ENCODE peak calls at places on chromosomes 4 and X, in nine cellular contexts. X is iris pigment epithelial cell, J is GM20000, L is HCT116, C is globus pallidus, N is adrenal gland, E is neural crest cell, S is choroid plexus epithelial cell, K is WTC11. F is an unnamed sample.

GRCh38 chrX:10598540-10598939 is 21.8 kb downstream of the MID1 start:
- DNase-seq in X (no peak), J (no peak), L (no peak), C (no peak), N (no peak), E (no peak), S (no peak), K (no peak), F (no peak)

GRCh38 chr4:116343809-116344208 is 741.6 kb downstream of the TRAM1L1 start:
- DNase-seq in X (no peak), J (no peak), L (no peak), C (no peak), N (no peak), E (no peak), S (no peak), K (no peak), F (no peak)

GRCh38 chr4:48813984-48814383 is 16.9 kb upstream of the OCIAD1 start:
- DNase-seq in X (no peak), J (peak), L (no peak), C (no peak), N (no peak), E (no peak), S (no peak), K (no peak), F (no peak)

GRCh38 chrX:150200361-150200760 is 162.8 kb upstream of the MAMLD1 start:
- DNase-seq in X (no peak), J (no peak), L (no peak), C (no peak), N (no peak), E (no peak), S (no peak), K (no peak), F (no peak)

GRCh38 chrX:150565551-150565950 is 2.9 kb upstream of the MTM1 start:
- DNase-seq in X (no peak), J (no peak), L (no peak), C (no peak), N (no peak), E (no peak), S (no peak), K (no peak), F (no peak)

GRCh38 chrX:20212486-20213089 is 54.1 kb downstream of the RPS6KA3 start:
- DNase-seq in X (no peak), J (peak), L (no peak), C (no peak), N (no peak), E (no peak), S (no peak), K (no peak), F (no peak)

GRCh38 chr4:10164877-10165283 is 48.3 kb upstream of the WDR1 start:
- DNase-seq in X (peak), J (peak), L (peak), C (peak), N (no peak), E (peak), S (peak), K (peak), F (no peak)

GRCh38 chrX:18681996-18682395 is 10.1 kb upstream of the RS1 start:
- DNase-seq in X (no peak), J (no peak), L (no peak), C (no peak), N (no peak), E (no peak), S (no peak), K (no peak), F (no peak)

GRCh38 chrX:122441451-122441850 is 742.6 kb upstream of the GRIA3 start:
- DNase-seq in X (no peak), J (no peak), L (no peak), C (no peak), N (no peak), E (no peak), S (no peak), K (no peak), F (no peak)

GRCh38 chr4:121711263-121712000 is 14.7 kb upstream of the ANXA5 start:
- DNase-seq in X (peak), J (peak), L (peak), C (peak), N (peak), E (peak), S (peak), K (peak), F (no peak)

GRCh38 chrX:3699841-3700381 is 13.5 kb downstream of the PRKX start:
- DNase-seq in X (no peak), J (no peak), L (no peak), C (no peak), N (no peak), E (no peak), S (peak), K (no peak), F (no peak)

GRCh38 chr4:791866-792630 is 33.9 kb downstream of the CPLX1 start:
- DNase-seq in X (peak), J (peak), L (no peak), C (no peak), N (no peak), E (no peak), S (no peak), K (peak), F (no peak)

GRCh38 chrX:154484255-154485149 is 1.9 kb downstream of the UBL4A start:
- DNase-seq in X (no peak), J (no peak), L (no peak), C (no peak), N (peak), E (no peak), S (no peak), K (no peak), F (no peak)

GRCh38 chr4:87974856-87975462 is 555 bp upstream of the SPP1 start:
- DNase-seq in X (no peak), J (no peak), L (no peak), C (peak), N (no peak), E (no peak), S (no peak), K (no peak), F (no peak)

GRCh38 chr4:185656467-185656890 is 121.2 kb upstream of the PDLIM3 start:
- DNase-seq in X (peak), J (no peak), L (no peak), C (peak), N (peak), E (no peak), S (peak), K (peak), F (no peak)

GRCh38 chrX:135396109-135396508 is 25.6 kb upstream of the SMIM10L2A start:
- DNase-seq in X (no peak), J (no peak), L (no peak), C (no peak), N (peak), E (no peak), S (no peak), K (no peak), F (peak)

GRCh38 chrX:41522071-41522470 is 74.9 kb downstream of the NYX start:
- DNase-seq in X (no peak), J (no peak), L (no peak), C (peak), N (no peak), E (no peak), S (no peak), K (no peak), F (no peak)